ENCODE peak calls at places on chromosomes 2 and 18, in five cellular contexts. M is HAP-1, Q is foreskin keratinocyte, Y is Peyer's patch, V is tibial nerve. R is an unnamed sample.

GRCh38 chr2:121036226-121036692 is 248.7 kb downstream of the TFCP2L1 start:
- DNase-seq in M (no peak), Q (no peak), Y (no peak), V (no peak), R (no peak)

GRCh38 chr18:62812242-62812641 is 96.9 kb downstream of the PHLPP1 start:
- DNase-seq in M (no peak), Q (no peak), Y (no peak), V (no peak), R (no peak)

GRCh38 chr2:709138-709779 is 32.1 kb upstream of the TMEM18 start:
- DNase-seq in M (no peak), Q (no peak), Y (no peak), V (no peak), R (no peak)

GRCh38 chr18:79568543-79569205 is 110.9 kb upstream of the CTDP1 start:
- DNase-seq in M (no peak), Q (no peak), Y (no peak), V (no peak), R (no peak)

GRCh38 chr2:12708508-12709206 is 8.1 kb upstream of the TRIB2 start:
- DNase-seq in M (no peak), Q (no peak), Y (no peak), V (no peak), R (no peak)

GRCh38 chr2:176652300-176653182 is 383.3 kb downstream of the MTX2 start:
- DNase-seq in M (peak; percentile 82), Q (peak; percentile 50), Y (no peak), V (peak; percentile 29), R (no peak)

GRCh38 chr2:74867841-74868658 is 34.1 kb downstream of the HK2 start:
- DNase-seq in M (no peak), Q (no peak), Y (no peak), V (no peak), R (no peak)

GRCh38 chr18:5894613-5895299 is 566 bp downstream of the TMEM200C start:
- DNase-seq in M (no peak), Q (no peak), Y (peak; percentile 49), V (no peak), R (no peak)

GRCh38 chr2:118954297-118955060 is 12.5 kb downstream of the MARCO start:
- DNase-seq in M (no peak), Q (peak; percentile 42), Y (no peak), V (no peak), R (no peak)

GRCh38 chr18:47817017-47817911 is 113.2 kb downstream of the SMAD2 start:
- DNase-seq in M (no peak), Q (no peak), Y (no peak), V (no peak), R (no peak)

GRCh38 chr2:3365219-3365618 is 12.4 kb downstream of the EIPR1 start:
- DNase-seq in M (no peak), Q (no peak), Y (no peak), V (no peak), R (no peak)

GRCh38 chr2:150339951-150340350 is 147.5 kb downstream of the RND3 start:
- DNase-seq in M (no peak), Q (no peak), Y (no peak), V (no peak), R (no peak)

GRCh38 chr2:73642338-73643018 is at the start of gene NAT8:
- DNase-seq in M (no peak), Q (no peak), Y (no peak), V (no peak), R (no peak)

GRCh38 chr2:31151501-31151900 is 13.3 kb upstream of the GALNT14 start:
- DNase-seq in M (no peak), Q (no peak), Y (no peak), V (no peak), R (no peak)

GRCh38 chr2:9002313-9002636 is 1.2 kb downstream of the MBOAT2 start:
- DNase-seq in M (no peak), Q (no peak), Y (no peak), V (no peak), R (no peak)

GRCh38 chr2:26916128-26916692 is 54.2 kb upstream of the MAPRE3 start:
- DNase-seq in M (no peak), Q (no peak), Y (no peak), V (no peak), R (no peak)

GRCh38 chr2:213021971-213022899 is 129.2 kb downstream of the IKZF2 start:
- DNase-seq in M (no peak), Q (peak; percentile 57), Y (no peak), V (no peak), R (no peak)

GRCh38 chr2:240820014-240820606 is at the start of gene KIF1A:
- DNase-seq in M (peak; percentile 72), Q (no peak), Y (peak; percentile 36), V (no peak), R (no peak)

GRCh38 chr2:111702119-111702808 is 181.7 kb downstream of the ANAPC1 start:
- DNase-seq in M (peak; percentile 62), Q (peak; percentile 41), Y (peak; percentile 61), V (no peak), R (no peak)

GRCh38 chr18:44098551-44099098 is 582.1 kb upstream of the SETBP1 start:
- DNase-seq in M (no peak), Q (peak; percentile 56), Y (peak; percentile 66), V (no peak), R (peak; percentile 16)

GRCh38 chr2:169891593-169892298 is 64.5 kb downstream of the UBR3 start:
- DNase-seq in M (no peak), Q (peak; percentile 26), Y (no peak), V (no peak), R (no peak)

GRCh38 chr2:1900736-1901135 is 156.4 kb upstream of the PXDN start:
- DNase-seq in M (no peak), Q (no peak), Y (no peak), V (no peak), R (peak; percentile 76)

GRCh38 chr18:677951-678363 is 20.5 kb downstream of the TYMS start:
- DNase-seq in M (no peak), Q (no peak), Y (no peak), V (no peak), R (no peak)

GRCh38 chr2:202311823-202312388 is 46.3 kb downstream of the NOP58 start:
- DNase-seq in M (no peak), Q (no peak), Y (no peak), V (no peak), R (no peak)

GRCh38 chr2:222972420-222972819 is 79.6 kb upstream of the KCNE4 start:
- DNase-seq in M (no peak), Q (no peak), Y (no peak), V (no peak), R (no peak)

GRCh38 chr18:27899893-27900292 is 277.0 kb downstream of the CDH2 start:
- DNase-seq in M (no peak), Q (no peak), Y (no peak), V (no peak), R (no peak)

GRCh38 chr2:120305296-120305695 is 40.6 kb upstream of the INHBB start:
- DNase-seq in M (no peak), Q (no peak), Y (no peak), V (no peak), R (no peak)

GRCh38 chr2:150526827-150527226 is 39.4 kb upstream of the RND3 start:
- DNase-seq in M (no peak), Q (peak; percentile 98), Y (no peak), V (no peak), R (no peak)

GRCh38 chr2:180591947-180592346 is 388.5 kb upstream of the UBE2E3 start:
- DNase-seq in M (no peak), Q (no peak), Y (no peak), V (no peak), R (no peak)

GRCh38 chr18:25650201-25650941 is 298.4 kb upstream of the ZNF521 start:
- DNase-seq in M (no peak), Q (peak; percentile 67), Y (no peak), V (no peak), R (no peak)

GRCh38 chr2:159442159-159442852 is 155.8 kb upstream of the WDSUB1 start:
- DNase-seq in M (no peak), Q (no peak), Y (no peak), V (no peak), R (no peak)

GRCh38 chr18:62554083-62554815 is 31.4 kb downstream of the ZCCHC2 start:
- DNase-seq in M (no peak), Q (no peak), Y (no peak), V (no peak), R (no peak)

GRCh38 chr18:67583621-67584020 is 67.1 kb upstream of the DSEL start:
- DNase-seq in M (no peak), Q (no peak), Y (no peak), V (no peak), R (no peak)

GRCh38 chr2:216114476-216115223 is 5.5 kb downstream of the XRCC5 start:
- DNase-seq in M (peak; percentile 98), Q (peak; percentile 94), Y (peak; percentile 95), V (peak; percentile 99), R (peak; percentile 100)
- H3K4me1 ChIP-seq in M (peaks cover 39% of the 10 kb centered on the region), Q (peaks cover 7% of the 10 kb centered on the region), Y (peaks cover 5% of the 10 kb centered on the region), V (peaks cover 38% of the 10 kb centered on the region), R (no peaks in the 10 kb centered on the region)

DNA sequence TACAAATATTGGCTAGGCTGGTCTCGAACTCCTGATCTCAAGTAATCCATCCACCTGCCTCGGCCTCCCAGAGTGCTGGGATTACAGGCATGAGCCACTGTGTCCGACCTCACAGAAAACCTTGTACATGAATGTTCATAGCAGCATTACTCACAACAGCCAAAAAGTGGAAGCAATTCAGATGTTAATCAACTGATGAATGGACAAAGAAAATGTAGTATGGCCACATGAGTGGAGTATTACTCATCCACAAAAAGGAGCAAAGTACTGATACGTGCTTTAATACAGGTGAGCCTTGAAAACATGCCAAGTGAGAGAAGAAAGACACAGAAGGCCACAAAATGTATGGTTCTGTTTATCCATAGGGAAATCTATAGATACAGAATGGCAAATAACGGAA is 20.6 kb downstream of the CEP192 start:
- DNase-seq in M (no peak), Q (peak; percentile 94), Y (no peak), V (no peak), R (no peak)
- H3K4me1 ChIP-seq in M (no peaks in the 10 kb centered on the region), Q (peaks cover 5% of the 10 kb centered on the region), Y (no peaks in the 10 kb centered on the region), V (no peaks in the 10 kb centered on the region), R (no peaks in the 10 kb centered on the region)

DNA sequence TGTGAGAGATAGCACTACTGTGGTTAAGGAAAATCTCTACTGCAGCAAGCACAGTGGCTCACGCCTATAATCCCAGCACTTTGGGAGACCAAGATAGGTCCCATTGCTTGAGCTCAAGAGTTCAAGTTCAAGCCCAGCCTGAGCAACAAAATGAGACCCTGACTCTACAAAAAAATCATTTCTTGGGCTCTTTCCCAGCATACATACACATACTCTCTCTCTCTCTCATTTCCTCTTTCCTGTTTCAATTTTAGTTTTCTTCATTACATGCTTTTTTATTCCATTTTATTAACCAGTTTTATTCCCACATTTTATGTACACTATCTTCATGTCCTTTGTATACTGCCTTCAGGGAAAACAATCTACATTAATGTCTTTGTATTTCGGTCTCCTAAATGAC is 14.6 kb downstream of the WDR33 start:
- DNase-seq in M (no peak), Q (no peak), Y (no peak), V (no peak), R (no peak)
- H3K4me1 ChIP-seq in M (no peaks in the 10 kb centered on the region), Q (no peaks in the 10 kb centered on the region), Y (no peaks in the 10 kb centered on the region), V (no peaks in the 10 kb centered on the region), R (no peaks in the 10 kb centered on the region)

DNA sequence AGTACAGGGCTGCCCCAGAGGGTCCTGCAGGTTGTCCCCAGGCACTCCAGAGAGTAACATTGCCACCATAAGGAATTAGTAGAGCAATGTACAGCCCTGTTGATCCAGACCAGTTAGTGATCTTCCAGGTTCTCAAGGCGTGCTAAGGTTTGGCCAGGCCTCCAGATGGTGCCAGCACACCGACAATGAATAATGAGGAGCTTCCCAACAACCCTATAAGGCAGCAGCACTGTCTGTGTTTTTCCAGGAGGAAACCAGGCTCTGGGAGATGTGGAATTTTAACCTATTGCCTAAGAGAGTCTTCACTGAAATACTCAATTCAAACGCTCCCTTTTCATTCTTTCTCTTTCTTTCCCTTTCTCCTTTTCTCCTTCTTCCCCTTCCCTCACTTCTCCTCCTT is 122.1 kb downstream of the MGAT5 start:
- DNase-seq in M (no peak), Q (peak; percentile 58), Y (no peak), V (peak; percentile 34), R (no peak)
- H3K4me1 ChIP-seq in M (no peaks in the 10 kb centered on the region), Q (peaks cover 30% of the 10 kb centered on the region), Y (no peaks in the 10 kb centered on the region), V (peaks cover 9% of the 10 kb centered on the region), R (no peaks in the 10 kb centered on the region)